ENCODE peak calls at places on chromosomes 6 and 20, in four cellular contexts. One of them, this sample, is unnamed.

GRCh38 chr6:36309900-36310299 is 26.8 kb downstream of the BNIP5 start:
- DNase-seq in bronchial epithelial cell: no peak
- DNase-seq in CD4-positive, alpha-beta T cell: no peak
- DNase-seq in amygdala: no peak
- DNase-seq in this sample: no peak

GRCh38 chr6:3575166-3575565 is 118.3 kb upstream of the SLC22A23 start:
- DNase-seq in bronchial epithelial cell: no peak
- DNase-seq in CD4-positive, alpha-beta T cell: no peak
- DNase-seq in amygdala: no peak
- DNase-seq in this sample: no peak

GRCh38 chr6:151808331-151809241 is 1.1 kb downstream of the ESR1 start:
- DNase-seq in bronchial epithelial cell: no peak
- DNase-seq in CD4-positive, alpha-beta T cell: no peak
- DNase-seq in amygdala: no peak
- DNase-seq in this sample: no peak

GRCh38 chr6:169961772-169962561 is 210.5 kb downstream of the ERMARD start:
- DNase-seq in bronchial epithelial cell: no peak
- DNase-seq in CD4-positive, alpha-beta T cell: peak
- DNase-seq in amygdala: no peak
- DNase-seq in this sample: no peak

GRCh38 chr6:109671721-109672120 is 19.3 kb downstream of the AK9 start:
- DNase-seq in bronchial epithelial cell: no peak
- DNase-seq in CD4-positive, alpha-beta T cell: no peak
- DNase-seq in amygdala: no peak
- DNase-seq in this sample: no peak

GRCh38 chr6:42396720-42397119 is 55.0 kb downstream of the TRERF1 start:
- DNase-seq in bronchial epithelial cell: no peak
- DNase-seq in CD4-positive, alpha-beta T cell: no peak
- DNase-seq in amygdala: no peak
- DNase-seq in this sample: no peak

GRCh38 chr20:63006611-63007471 is at the start of gene BHLHE23:
- DNase-seq in bronchial epithelial cell: no peak
- DNase-seq in CD4-positive, alpha-beta T cell: no peak
- DNase-seq in amygdala: no peak
- DNase-seq in this sample: no peak

GRCh38 chr6:2766767-2767314 is 1.6 kb downstream of the WRNIP1 start:
- DNase-seq in bronchial epithelial cell: no peak
- DNase-seq in CD4-positive, alpha-beta T cell: no peak
- DNase-seq in amygdala: no peak
- DNase-seq in this sample: no peak

GRCh38 chr20:31560900-31561598 is 44.0 kb upstream of the ID1 start:
- DNase-seq in bronchial epithelial cell: peak
- DNase-seq in CD4-positive, alpha-beta T cell: no peak
- DNase-seq in amygdala: no peak
- DNase-seq in this sample: peak

GRCh38 chr6:122998403-122998965 is 2.4 kb downstream of the CLVS2 start:
- DNase-seq in bronchial epithelial cell: no peak
- DNase-seq in CD4-positive, alpha-beta T cell: no peak
- DNase-seq in amygdala: no peak
- DNase-seq in this sample: no peak

GRCh38 chr6:34154668-34155447 is 9.0 kb upstream of the GRM4 start:
- DNase-seq in bronchial epithelial cell: no peak
- DNase-seq in CD4-positive, alpha-beta T cell: peak
- DNase-seq in amygdala: no peak
- DNase-seq in this sample: no peak